ENCODE peak calls at places on chromosome 5, in nine cellular contexts. L is HFF-Myc; V is cardiac muscle cell; S is AG09309; U is mucosa of descending colon; W is AG10803; Y is A549; O is CD8-positive, alpha-beta T cell; K is fibroblast of the aortic adventitia. H is an unnamed sample.
A peak's percentile ranks its signal among the peaks of the same experiment; 100 is the strongest.

GRCh38 chr5:170640731-170641588 is 137.1 kb downstream of the KCNIP1 start:
- DNase-seq in L (no peak), V (no peak), S (no peak), U (no peak), W (no peak), Y (no peak), O (no peak), K (no peak), H (no peak)

GRCh38 chr5:1437452-1437851 is 7.8 kb downstream of the SLC6A3 start:
- DNase-seq in L (no peak), V (peak; percentile 56), S (no peak), U (peak; percentile 49), W (peak; percentile 23), Y (peak; percentile 65), O (no peak), K (peak; percentile 35), H (no peak)

GRCh38 chr5:10632110-10632903 is 68.4 kb downstream of the ANKRD33B start:
- DNase-seq in L (no peak), V (peak; percentile 41), S (no peak), U (no peak), W (no peak), Y (no peak), O (peak; percentile 17), K (no peak), H (no peak)

GRCh38 chr5:123500476-123500875 is 11.5 kb upstream of the CSNK1G3 start:
- DNase-seq in L (no peak), V (no peak), S (no peak), U (no peak), W (peak; percentile 69), Y (no peak), O (no peak), K (no peak), H (no peak)

GRCh38 chr5:138352071-138352721 is at the start of gene KDM3B:
- DNase-seq in L (no peak), V (peak; percentile 90), S (no peak), U (peak; percentile 96), W (peak; percentile 80), Y (peak; percentile 87), O (peak; percentile 88), K (peak; percentile 74), H (no peak)

GRCh38 chr5:81895312-81895711 is 76.5 kb upstream of the ATG10 start:
- DNase-seq in L (no peak), V (peak; percentile 7), S (no peak), U (no peak), W (no peak), Y (no peak), O (no peak), K (peak; percentile 9), H (no peak)

GRCh38 chr5:34998058-34998789 is 49.5 kb downstream of the AGXT2 start:
- DNase-seq in L (peak; percentile 79), V (peak; percentile 77), S (no peak), U (no peak), W (peak; percentile 73), Y (no peak), O (no peak), K (peak; percentile 46), H (no peak)

GRCh38 chr5:81779935-81780266 is 29.0 kb upstream of the SSBP2 start:
- DNase-seq in L (no peak), V (no peak), S (no peak), U (no peak), W (no peak), Y (no peak), O (no peak), K (no peak), H (no peak)

GRCh38 chr5:134554319-134555222 is 29.1 kb downstream of the JADE2 start:
- DNase-seq in L (peak; percentile 95), V (peak; percentile 90), S (peak; percentile 99), U (no peak), W (peak; percentile 96), Y (peak; percentile 85), O (peak; percentile 25), K (peak; percentile 96), H (no peak)

GRCh38 chr5:77852514-77853352 is 76.6 kb upstream of the TBCA start:
- DNase-seq in L (no peak), V (peak; percentile 82), S (no peak), U (no peak), W (peak; percentile 59), Y (peak; percentile 53), O (peak; percentile 19), K (peak; percentile 56), H (no peak)

GRCh38 chr5:77852068-77852513 is 76.0 kb upstream of the TBCA start:
- DNase-seq in L (no peak), V (peak; percentile 14), S (no peak), U (no peak), W (no peak), Y (no peak), O (no peak), K (no peak), H (no peak)

GRCh38 chr5:77850536-77851228 is 74.5 kb upstream of the TBCA start:
- DNase-seq in L (no peak), V (no peak), S (no peak), U (no peak), W (peak; percentile 13), Y (no peak), O (no peak), K (no peak), H (no peak)

GRCh38 chr5:77853353-77853907 is 77.3 kb upstream of the TBCA start:
- DNase-seq in L (no peak), V (no peak), S (no peak), U (no peak), W (no peak), Y (no peak), O (no peak), K (no peak), H (no peak)

GRCh38 chr5:77851229-77852067 is 75.3 kb upstream of the TBCA start:
- DNase-seq in L (no peak), V (peak; percentile 58), S (no peak), U (no peak), W (peak; percentile 30), Y (no peak), O (no peak), K (peak; percentile 16), H (no peak)
- H3K4me3 ChIP-seq in L (peak overlapping the region; percentile 41), V (peak overlapping the region; percentile 33), S (peak overlapping the region; percentile 65), U (no peak overlapping the region), W (peak overlapping the region; percentile 66), Y (peak overlapping the region; percentile 37), O (peak overlapping the region; percentile 64), K (peak overlapping the region; percentile 64), H (peak overlapping the region; percentile 83)

DNA sequence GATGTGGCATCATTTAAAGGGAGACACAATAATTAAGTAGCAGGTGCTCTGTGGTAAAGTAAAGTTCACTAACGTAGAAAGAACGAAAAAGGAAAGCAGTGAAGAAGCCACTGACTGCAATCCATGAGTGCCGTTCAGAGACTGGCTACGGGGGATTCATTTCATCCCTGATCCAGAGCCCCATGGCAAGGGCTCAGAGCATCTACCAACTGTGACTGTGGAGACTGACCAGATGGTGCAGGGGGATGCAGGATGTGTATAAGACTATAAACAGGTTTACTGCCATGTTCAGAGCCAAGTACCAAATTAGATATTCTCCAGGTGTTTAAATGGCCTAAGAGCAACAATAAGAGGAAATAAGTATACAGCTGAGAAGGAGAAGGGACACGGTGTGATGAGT is 47.7 kb downstream of the MARCHF11 start:
- DNase-seq in L (no peak), V (no peak), S (no peak), U (no peak), W (no peak), Y (no peak), O (no peak), K (no peak), H (no peak)
- H3K4me3 ChIP-seq in L (no peak overlapping the region), V (no peak overlapping the region), S (no peak overlapping the region), U (no peak overlapping the region), W (no peak overlapping the region), Y (no peak overlapping the region), O (no peak overlapping the region), K (no peak overlapping the region), H (no peak overlapping the region)

DNA sequence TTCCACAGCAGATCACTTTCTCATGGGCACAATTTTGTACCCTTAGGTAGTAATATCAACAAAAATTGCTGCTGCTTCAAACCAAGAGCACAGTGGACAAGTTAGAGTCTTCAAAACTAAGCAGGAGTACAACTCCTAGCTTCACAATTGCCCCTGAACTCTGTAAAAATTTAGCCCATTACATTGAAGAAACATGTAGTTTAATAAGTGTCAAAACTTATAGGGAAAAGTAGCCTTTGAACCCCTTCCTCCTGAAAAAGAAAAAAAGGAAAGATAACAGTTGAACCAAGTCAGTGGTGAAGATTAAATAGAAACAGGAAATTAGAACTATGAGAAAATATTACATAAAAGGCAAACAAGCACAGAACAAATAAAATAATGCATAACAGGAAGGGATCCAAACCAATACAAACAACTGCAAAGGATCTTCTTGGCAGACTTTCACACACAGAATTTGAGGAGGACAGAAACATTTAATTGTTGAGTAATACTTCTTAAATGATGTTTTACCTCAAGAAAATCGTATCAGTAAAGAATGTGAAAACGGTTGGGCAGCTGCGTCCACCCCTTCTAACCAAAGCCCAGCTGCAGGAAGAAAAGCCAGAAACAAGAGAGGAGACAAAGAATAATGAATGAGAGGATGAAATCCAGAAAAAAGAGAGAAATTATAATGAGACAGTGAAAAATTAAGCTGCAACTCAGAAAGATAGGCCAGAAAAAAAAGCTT is 636.0 kb downstream of the NR2F1-AS1 start:
- DNase-seq in L (peak; percentile 1), V (peak; percentile 87), S (peak; percentile 53), U (no peak), W (peak; percentile 75), Y (no peak), O (no peak), K (peak; percentile 72), H (no peak)
- H3K4me3 ChIP-seq in L (no peak overlapping the region), V (no peak overlapping the region), S (no peak overlapping the region), U (no peak overlapping the region), W (no peak overlapping the region), Y (no peak overlapping the region), O (no peak overlapping the region), K (no peak overlapping the region), H (no peak overlapping the region)

DNA sequence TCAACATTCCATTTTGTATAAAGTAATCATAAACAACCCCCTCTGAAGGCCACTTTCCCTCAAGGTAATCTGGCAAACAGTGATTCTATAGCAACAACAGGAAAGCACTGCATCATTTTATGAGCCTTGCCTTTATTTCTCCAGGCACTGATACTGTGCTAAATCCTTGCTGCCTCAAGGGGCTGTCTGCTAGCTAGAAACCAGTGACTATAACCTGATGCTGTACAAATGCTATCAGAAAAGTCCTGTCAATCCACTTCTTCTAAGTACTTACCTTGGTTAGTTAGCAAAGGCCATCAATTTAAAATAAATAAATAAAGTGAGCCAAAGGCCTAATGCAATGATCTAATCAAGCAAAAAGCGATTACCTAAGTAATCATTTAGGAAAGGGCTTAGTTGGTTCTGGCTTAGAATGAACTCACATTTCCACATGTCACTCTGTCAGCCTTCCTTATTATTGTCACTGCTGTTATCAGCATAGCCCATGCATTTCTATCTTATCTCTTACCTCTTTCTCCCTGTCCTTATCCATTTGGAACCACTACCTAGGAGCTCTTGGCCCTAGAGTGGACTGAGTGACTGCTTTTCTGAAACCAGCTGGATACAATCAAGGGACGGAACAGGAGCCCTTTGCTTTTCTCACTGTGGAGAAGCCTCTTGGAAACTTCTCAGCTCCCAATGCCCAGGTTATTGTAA is 246.1 kb upstream of the MEF2C start:
- DNase-seq in L (no peak), V (no peak), S (no peak), U (no peak), W (no peak), Y (no peak), O (no peak), K (no peak), H (no peak)
- H3K4me3 ChIP-seq in L (no peak overlapping the region), V (no peak overlapping the region), S (no peak overlapping the region), U (no peak overlapping the region), W (no peak overlapping the region), Y (no peak overlapping the region), O (no peak overlapping the region), K (no peak overlapping the region), H (no peak overlapping the region)

GRCh38 chr5:88142801-88143692 is 125.6 kb downstream of the TMEM161B start:
- DNase-seq in L (no peak), V (peak; percentile 6), S (no peak), U (no peak), W (peak; percentile 13), Y (no peak), O (no peak), K (peak; percentile 51), H (no peak)
- H3K4me3 ChIP-seq in L (no peak overlapping the region), V (no peak overlapping the region), S (peak overlapping the region; percentile 47), U (no peak overlapping the region), W (peak overlapping the region; percentile 54), Y (peak overlapping the region; percentile 48), O (peak overlapping the region; percentile 1), K (peak overlapping the region; percentile 59), H (peak overlapping the region; percentile 90)

H was measured in thoracic aorta.